ENCODE peak calls at places on chromosome 13, in nine cellular contexts. Q is upper lobe of right lung; L is skeletal muscle cell; V is CD8-positive, alpha-beta memory T cell; W is suprapubic skin; K is Peyer's patch; G is fibroblast of the aortic adventitia; P is astrocyte of the cerebellum; O is left lung. U is an unnamed sample.

GRCh38 chr13:86464193-86464592 is 665.0 kb upstream of the SLITRK6 start:
- DNase-seq in V (no peak), Q (no peak), L (no peak), G (no peak), P (no peak), K (no peak), W (no peak), O (no peak), U (peak; percentile 16)

GRCh38 chr13:41568990-41569387 is 111.6 kb downstream of the RGCC start:
- DNase-seq in K (no peak), L (peak; percentile 52), O (no peak), V (no peak), Q (no peak), G (peak; percentile 84), P (peak; percentile 87), W (no peak), U (no peak)

GRCh38 chr13:48667136-48667535 is 13.4 kb downstream of the CYSLTR2 start:
- DNase-seq in L (no peak), O (no peak), V (no peak), K (no peak), G (no peak), Q (no peak), P (no peak), W (no peak), U (no peak)

GRCh38 chr13:108383676-108384075 is 114.2 kb downstream of the TNFSF13B start:
- DNase-seq in L (no peak), W (no peak), O (no peak), P (no peak), G (no peak), Q (no peak), K (no peak), V (no peak), U (no peak)

GRCh38 chr13:89380101-89380500 is 1708.9 kb downstream of the SLITRK5 start:
- DNase-seq in V (no peak), W (no peak), L (no peak), K (no peak), Q (no peak), O (no peak), G (no peak), P (no peak), U (no peak)

GRCh38 chr13:35994131-35994966 is 136.8 kb downstream of the DCLK1 start:
- DNase-seq in W (no peak), K (no peak), P (peak; percentile 93), G (peak; percentile 100), V (no peak), Q (no peak), L (peak; percentile 95), O (no peak), U (no peak)

GRCh38 chr13:33110713-33111413 is 94.6 kb downstream of the KL start:
- DNase-seq in L (no peak), V (no peak), K (peak; percentile 32), Q (no peak), O (no peak), W (peak; percentile 75), P (no peak), G (peak; percentile 70), U (peak; percentile 36)

GRCh38 chr13:54972838-54973237 is 1944.2 kb downstream of the OLFM4 start:
- DNase-seq in Q (no peak), P (no peak), L (no peak), W (no peak), K (no peak), G (no peak), V (no peak), O (no peak), U (no peak)

GRCh38 chr13:32031025-32031814 is at the start of gene FRY:
- DNase-seq in L (no peak), V (peak; percentile 17), K (peak; percentile 50), W (peak; percentile 73), P (no peak), Q (peak; percentile 78), O (peak; percentile 77), G (peak; percentile 50), U (peak; percentile 44)

GRCh38 chr13:64099994-64100393 is 2684.3 kb upstream of the PCDH20 start:
- DNase-seq in V (no peak), P (no peak), G (no peak), W (no peak), Q (no peak), O (no peak), L (no peak), K (no peak), U (no peak)

GRCh38 chr13:28059214-28059613 is 41.2 kb downstream of the FLT3 start:
- DNase-seq in V (peak; percentile 4), G (peak; percentile 7), Q (no peak), O (no peak), L (no peak), P (no peak), W (no peak), K (peak; percentile 52), U (no peak)

GRCh38 chr13:49645451-49645850 is 17.1 kb downstream of the ARL11 start:
- DNase-seq in W (no peak), L (no peak), P (no peak), G (no peak), V (no peak), K (no peak), O (no peak), Q (no peak), U (no peak)

GRCh38 chr13:45337803-45338202 is 3.2 kb downstream of the TPT1 start:
- DNase-seq in W (no peak), G (no peak), P (no peak), K (no peak), L (no peak), Q (no peak), V (no peak), O (no peak), U (no peak)

GRCh38 chr13:78401833-78402232 is 201.5 kb downstream of the POU4F1 start:
- DNase-seq in Q (no peak), P (no peak), O (no peak), V (no peak), L (no peak), G (no peak), W (no peak), K (no peak), U (no peak)

GRCh38 chr13:78826312-78826711 is 167.4 kb upstream of the OBI1 start:
- DNase-seq in W (no peak), O (no peak), V (no peak), P (no peak), L (no peak), G (no peak), Q (no peak), K (no peak), U (no peak)

DNA sequence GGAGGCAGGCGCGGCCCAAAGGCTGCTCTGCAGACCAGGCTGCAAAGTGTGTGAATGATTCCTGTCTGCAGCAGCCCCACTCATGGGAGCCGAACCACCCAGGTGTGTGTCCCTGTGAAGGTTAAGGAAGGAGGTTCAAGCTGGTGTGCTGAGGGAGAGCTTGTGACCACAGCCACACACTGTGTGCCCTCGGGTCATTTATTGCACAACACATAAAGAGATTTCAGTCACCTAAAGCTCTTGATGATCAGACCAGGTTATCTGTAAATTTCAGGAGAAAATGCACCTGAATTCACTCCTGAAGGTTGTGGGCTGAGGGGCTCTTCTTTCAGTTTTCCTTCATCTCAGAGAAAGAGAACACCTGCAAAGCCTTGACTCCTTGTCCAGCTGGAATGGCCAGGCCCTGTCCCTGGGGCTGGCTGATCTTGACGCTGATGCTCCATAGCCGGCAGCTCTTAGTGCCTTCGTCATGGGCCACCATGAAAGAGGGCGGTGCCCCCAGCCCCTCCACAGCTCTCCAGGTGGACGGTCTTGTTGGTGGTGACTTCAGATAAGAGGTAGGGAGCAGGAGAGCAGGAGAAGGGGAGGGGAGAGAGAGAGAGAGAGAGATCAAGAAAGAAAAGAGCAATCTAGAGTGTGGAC is 110.8 kb upstream of the C1QTNF9B start:
- DNase-seq in K (no peak), V (no peak), O (no peak), L (no peak), G (no peak), Q (no peak), W (no peak), P (no peak), U (no peak)
- H3K4me3 ChIP-seq in K (no peak overlapping the region), V (no peak overlapping the region), O (no peak overlapping the region), L (no peak overlapping the region), G (no peak overlapping the region), Q (no peak overlapping the region), W (no peak overlapping the region), P (no peak overlapping the region), U (no peak overlapping the region)

GRCh38 chr13:99225078-99225477 is 24.4 kb downstream of the UBAC2 start:
- DNase-seq in V (no peak), O (no peak), Q (no peak), P (no peak), L (no peak), W (no peak), G (no peak), K (no peak), U (no peak)
- H3K4me3 ChIP-seq in V (no peak overlapping the region), O (no peak overlapping the region), Q (no peak overlapping the region), P (no peak overlapping the region), L (no peak overlapping the region), W (no peak overlapping the region), G (no peak overlapping the region), K (no peak overlapping the region), U (no peak overlapping the region)

GRCh38 chr13:46378411-46378810 is 8.6 kb downstream of the RUBCNL start:
- DNase-seq in K (no peak), W (no peak), P (no peak), Q (no peak), L (no peak), V (no peak), O (no peak), G (no peak), U (no peak)

GRCh38 chr13:46377554-46377953 is 9.5 kb downstream of the RUBCNL start:
- DNase-seq in P (no peak), V (no peak), L (no peak), W (no peak), K (peak; percentile 41), O (no peak), Q (no peak), G (no peak), U (no peak)

GRCh38 chr13:46383383-46383782 is 3.7 kb downstream of the RUBCNL start:
- DNase-seq in W (no peak), L (no peak), G (no peak), Q (no peak), V (no peak), O (no peak), K (peak; percentile 50), P (no peak), U (no peak)

GRCh38 chr13:46382224-46382623 is 4.8 kb downstream of the RUBCNL start:
- DNase-seq in Q (no peak), W (no peak), K (no peak), P (no peak), L (no peak), O (no peak), G (no peak), V (no peak), U (no peak)

DNA sequence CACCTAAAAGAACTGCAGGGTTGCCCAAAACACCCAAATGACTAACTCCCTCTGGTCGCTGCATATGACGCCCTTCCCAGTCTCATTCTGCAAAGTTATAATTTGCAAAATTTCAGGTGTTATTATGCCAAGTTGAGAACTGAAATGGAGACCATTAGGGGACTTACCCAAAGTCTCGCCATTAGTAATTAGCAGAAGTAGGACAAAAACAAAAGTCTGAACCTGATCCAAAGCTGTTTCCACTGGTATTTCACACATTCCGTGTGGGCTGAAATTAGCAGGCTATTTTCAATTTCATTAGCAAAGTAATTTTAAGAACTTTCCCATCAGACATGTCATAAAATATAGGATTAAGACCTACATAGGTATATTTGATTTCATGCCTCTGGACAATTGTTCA is 6.8 kb downstream of the RUBCNL start:
- DNase-seq in L (no peak), P (no peak), K (no peak), Q (no peak), V (no peak), W (no peak), G (no peak), O (no peak), U (no peak)
- H3K4me3 ChIP-seq in L (no peak overlapping the region), P (no peak overlapping the region), K (no peak overlapping the region), Q (no peak overlapping the region), V (no peak overlapping the region), W (no peak overlapping the region), G (no peak overlapping the region), O (no peak overlapping the region), U (no peak overlapping the region)

GRCh38 chr13:94515352-94515751 is 35.9 kb upstream of the DCT start:
- DNase-seq in W (no peak), G (no peak), P (no peak), K (no peak), O (no peak), Q (no peak), V (no peak), L (no peak), U (no peak)
- H3K4me3 ChIP-seq in W (no peak overlapping the region), G (no peak overlapping the region), P (no peak overlapping the region), K (no peak overlapping the region), O (no peak overlapping the region), Q (no peak overlapping the region), V (no peak overlapping the region), L (no peak overlapping the region), U (no peak overlapping the region)